ENCODE peak calls at places on chromosomes 13 and 19, in ten cellular contexts. E is heart left ventricle, A is A549, P is stomach, K is transverse colon, F is GM12892, D is breast epithelium, H is gastrocnemius medialis, X is esophagus squamous epithelium, Z is uterus. V is an unnamed sample.

GRCh38 chr13:80141114-80141849 is 199.6 kb downstream of the SPRY2 start:
- DNase-seq in E (peak; percentile 71), P (peak; percentile 36), Z (peak; percentile 56), A (no peak), X (no peak), H (no peak), K (no peak), D (peak; percentile 19), F (no peak), V (no peak)

GRCh38 chr13:64078480-64078936 is 2662.9 kb upstream of the PCDH20 start:
- DNase-seq in E (no peak), Z (no peak), X (no peak), H (no peak), P (no peak), A (no peak), D (no peak), F (no peak), K (no peak), V (no peak)

GRCh38 chr13:33003458-33004019 is 12.7 kb upstream of the KL start:
- DNase-seq in D (no peak), P (no peak), Z (no peak), F (no peak), X (no peak), K (no peak), E (no peak), H (no peak), A (no peak), V (no peak)

GRCh38 chr13:51668580-51669195 is 84.4 kb downstream of the WDFY2 start:
- DNase-seq in X (no peak), E (no peak), P (no peak), H (no peak), Z (no peak), F (no peak), K (no peak), D (no peak), A (no peak), V (no peak)

GRCh38 chr13:112629161-112629560 is 41.2 kb upstream of the TUBGCP3 start:
- DNase-seq in A (no peak), P (no peak), X (no peak), H (no peak), D (no peak), K (no peak), Z (no peak), F (no peak), E (no peak), V (no peak)

GRCh38 chr13:48155850-48156249 is 60.9 kb upstream of the MED4 start:
- DNase-seq in Z (no peak), E (no peak), P (no peak), K (no peak), H (no peak), X (no peak), A (peak; percentile 23), D (no peak), F (no peak), V (no peak)

GRCh38 chr13:33761744-33762143 is 56.2 kb upstream of the RFC3 start:
- DNase-seq in X (no peak), F (no peak), P (no peak), H (no peak), D (no peak), Z (no peak), E (no peak), A (peak; percentile 26), K (no peak), V (no peak)

GRCh38 chr13:36395280-36395679 is 37.0 kb upstream of the CCNA1 start:
- DNase-seq in H (no peak), D (no peak), E (no peak), F (no peak), A (peak; percentile 14), P (no peak), K (no peak), Z (no peak), X (no peak), V (peak; percentile 26)

GRCh38 chr13:72808917-72809500 is 27.1 kb downstream of the PIBF1 start:
- DNase-seq in Z (no peak), X (no peak), E (no peak), F (no peak), P (no peak), K (no peak), H (no peak), A (peak; percentile 9), D (no peak), V (peak; percentile 25)

GRCh38 chr13:42247883-42248282 is 24.1 kb upstream of the AKAP11 start:
- DNase-seq in E (no peak), K (no peak), P (no peak), A (no peak), F (no peak), H (no peak), D (no peak), Z (no peak), X (no peak), V (no peak)

GRCh38 chr13:96229356-96229755 is 139.4 kb downstream of the HS6ST3 start:
- DNase-seq in X (no peak), F (no peak), D (no peak), P (no peak), E (no peak), K (no peak), H (no peak), Z (no peak), A (peak; percentile 35), V (peak; percentile 23)

GRCh38 chr19:55111238-55111831 is 6.1 kb downstream of the PPP1R12C start:
- DNase-seq in P (no peak), F (no peak), A (no peak), E (no peak), X (no peak), Z (peak; percentile 44), K (no peak), H (no peak), D (no peak), V (no peak)
- TF ChIP-seq POLR2A in P (no peak), F (no peak), A (no peak), E (no peak), X (no peak), Z (peak; percentile 26), K (no peak), H (no peak), D (no peak), V (no peak)

DNA sequence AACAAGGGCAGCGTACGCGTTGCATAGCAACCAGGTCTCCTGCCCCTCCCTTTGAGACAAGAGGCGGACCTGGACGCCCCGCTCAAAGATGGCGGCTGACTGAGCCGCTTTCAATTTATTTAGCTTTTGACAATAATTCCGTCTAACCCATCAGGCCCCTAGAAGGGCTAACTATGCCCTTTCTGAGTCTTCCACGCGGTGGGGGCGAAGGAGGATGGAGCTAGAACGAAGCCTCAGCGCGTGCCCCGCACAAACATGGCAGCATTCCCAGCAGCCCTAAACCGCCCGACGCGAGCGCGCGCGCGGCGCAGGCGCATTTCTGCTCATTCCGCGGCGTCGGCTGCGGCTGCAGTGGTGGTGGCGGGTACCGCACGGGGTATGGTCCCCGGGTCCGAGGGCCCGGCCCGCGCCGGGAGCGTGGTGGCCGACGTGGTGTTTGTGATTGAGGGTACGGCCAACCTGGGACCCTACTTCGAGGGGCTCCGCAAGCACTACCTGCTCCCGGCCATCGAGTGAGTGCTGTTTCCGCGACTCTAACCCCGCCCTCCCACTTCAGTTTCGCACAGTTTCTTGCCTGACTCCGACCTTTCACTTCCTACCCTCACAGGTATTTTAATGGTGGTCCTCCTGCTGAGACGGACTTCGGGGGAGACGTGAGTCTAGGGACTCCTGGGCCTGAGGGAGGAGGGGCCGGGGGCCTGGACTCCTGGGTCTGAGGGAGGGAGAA is at the start of gene MED25:
- DNase-seq in A (peak; percentile 92), P (peak; percentile 86), Z (peak; percentile 87), K (peak; percentile 87), F (peak; percentile 92), H (peak; percentile 83), E (peak; percentile 89), X (peak; percentile 42), D (peak; percentile 75), V (peak; percentile 96)
- TF ChIP-seq POLR2A in A (peak; percentile 93), P (no peak), Z (peak; percentile 87), K (peak; percentile 78), F (peak; percentile 72), H (peak; percentile 90), E (peak; percentile 81), X (no peak), D (peak; percentile 54), V (peak; percentile 90)

GRCh38 chr19:18966304-18966703 is 25.3 kb upstream of the HOMER3 start:
- DNase-seq in P (no peak), Z (no peak), E (no peak), D (no peak), X (no peak), F (no peak), K (no peak), A (no peak), H (no peak), V (no peak)
- TF ChIP-seq POLR2A in P (no peak), Z (no peak), E (no peak), D (no peak), X (no peak), F (no peak), K (no peak), A (no peak), H (no peak), V (no peak)

GRCh38 chr19:28420731-28421550 is 792.0 kb downstream of the UQCRFS1 start:
- DNase-seq in K (no peak), E (no peak), Z (no peak), F (no peak), P (no peak), H (no peak), X (no peak), D (no peak), A (no peak), V (no peak)
- TF ChIP-seq POLR2A in K (no peak), E (no peak), Z (no peak), F (no peak), P (no peak), H (no peak), X (no peak), D (no peak), A (no peak), V (no peak)

DNA sequence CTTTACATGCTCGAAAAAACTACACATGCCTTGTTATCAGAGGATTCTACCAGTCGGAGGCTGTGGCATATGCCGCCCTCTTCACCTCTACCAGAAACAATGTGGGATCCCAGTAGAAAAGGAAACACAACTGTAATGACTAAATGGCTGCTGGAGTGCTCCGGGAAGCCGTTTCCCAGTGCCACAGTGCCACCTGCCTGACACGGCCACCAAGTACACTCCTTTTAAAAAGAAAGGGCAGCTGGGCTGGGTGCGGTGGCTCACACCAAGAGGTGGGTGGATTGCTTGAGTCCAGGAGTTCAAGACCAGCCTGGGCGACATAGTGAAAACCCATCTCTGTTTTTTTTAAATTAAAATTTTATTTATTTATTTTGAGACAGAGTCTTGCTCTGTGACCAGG is 67.3 kb downstream of the TRPM4 start:
- DNase-seq in F (no peak), H (peak; percentile 30), A (peak; percentile 90), D (no peak), X (no peak), Z (no peak), E (peak; percentile 34), P (peak; percentile 71), K (peak; percentile 77), V (no peak)
- TF ChIP-seq POLR2A in F (no peak), H (no peak), A (no peak), D (no peak), X (no peak), Z (no peak), E (no peak), P (no peak), K (no peak), V (no peak)

GRCh38 chr13:21739771-21740170 is 68.9 kb downstream of the FGF9 start:
- DNase-seq in H (no peak), Z (no peak), P (no peak), X (no peak), E (no peak), A (no peak), F (no peak), K (no peak), D (no peak), V (no peak)
- TF ChIP-seq POLR2A in H (no peak), Z (no peak), P (no peak), X (no peak), E (no peak), A (no peak), F (no peak), K (no peak), D (no peak), V (no peak)

GRCh38 chr19:46283771-46284170 is 13.1 kb upstream of the HIF3A start:
- DNase-seq in K (no peak), F (no peak), X (no peak), Z (no peak), A (no peak), H (no peak), P (no peak), E (peak; percentile 48), D (no peak), V (no peak)
- TF ChIP-seq POLR2A in K (no peak), F (no peak), X (no peak), Z (no peak), A (no peak), H (no peak), P (no peak), E (no peak), D (no peak), V (no peak)

V was measured in erythroblast.